ENCODE peak calls at places on chromosomes 6 and 20, in eight cellular contexts. L, D, V, K, S, Q, J and F are unnamed samples.

GRCh38 chr6:75991941-75992340 is 80.5 kb downstream of the IMPG1 start:
- DNase-seq in L (no peak), J (no peak), D (no peak), V (no peak), K (no peak), S (no peak), Q (no peak), F (no peak)

GRCh38 chr6:39466664-39467063 is 144.2 kb upstream of the KCNK16 start:
- DNase-seq in D (no peak), K (peak), Q (no peak), V (no peak), L (no peak), S (no peak), J (no peak), F (no peak)

GRCh38 chr6:6597682-6598081 is 9.2 kb downstream of the LY86 start:
- DNase-seq in V (no peak), S (no peak), J (no peak), D (no peak), L (no peak), Q (no peak), K (no peak), F (no peak)

GRCh38 chr6:16438677-16439615 is 200.6 kb downstream of the GMPR start:
- DNase-seq in V (no peak), S (no peak), Q (no peak), J (no peak), K (peak), D (no peak), L (no peak), F (peak)

GRCh38 chr6:49155321-49155720 is 307.7 kb downstream of the MMUT start:
- DNase-seq in J (no peak), K (no peak), Q (no peak), S (no peak), V (no peak), L (no peak), D (no peak), F (no peak)

GRCh38 chr20:63908008-63908682 is 13.2 kb downstream of the DNAJC5 start:
- DNase-seq in L (no peak), V (no peak), K (no peak), S (no peak), J (no peak), D (no peak), Q (no peak), F (no peak)

GRCh38 chr6:157714153-157714490 is 108.9 kb upstream of the SNX9 start:
- DNase-seq in J (no peak), S (no peak), K (peak), D (no peak), L (no peak), Q (no peak), V (no peak), F (no peak)

GRCh38 chr6:28615955-28616747 is 90.5 kb downstream of the GPX5 start:
- DNase-seq in Q (no peak), K (no peak), V (no peak), D (no peak), J (no peak), S (no peak), L (no peak), F (no peak)

GRCh38 chr20:45014671-45015415 is 48.5 kb downstream of the STK4 start:
- DNase-seq in D (no peak), V (no peak), L (no peak), Q (no peak), S (no peak), K (no peak), J (no peak), F (no peak)

GRCh38 chr6:40376113-40376650 is 211.0 kb downstream of the LRFN2 start:
- DNase-seq in V (no peak), J (no peak), S (no peak), L (no peak), D (no peak), Q (no peak), K (no peak), F (no peak)

GRCh38 chr6:100775667-100776066 is 105.5 kb downstream of the ASCC3 start:
- DNase-seq in J (no peak), V (no peak), S (no peak), D (no peak), K (no peak), L (no peak), Q (no peak), F (no peak)

GRCh38 chr20:6919792-6920468 is 152.4 kb downstream of the BMP2 start:
- DNase-seq in K (no peak), L (no peak), J (no peak), Q (no peak), V (no peak), D (no peak), S (no peak), F (no peak)

GRCh38 chr6:365835-366234 is 25.7 kb upstream of the IRF4 start:
- DNase-seq in J (no peak), K (no peak), Q (no peak), D (no peak), V (no peak), S (no peak), L (no peak), F (no peak)

GRCh38 chr20:50558483-50558925 is 48.3 kb downstream of the PTPN1 start:
- DNase-seq in K (peak), D (no peak), J (no peak), Q (no peak), V (no peak), S (no peak), L (no peak), F (no peak)

GRCh38 chr6:5541751-5542432 is 280.6 kb downstream of the FARS2 start:
- DNase-seq in D (no peak), J (no peak), K (peak), S (no peak), Q (no peak), V (no peak), L (no peak), F (no peak)

GRCh38 chr6:13992417-13993055 is 67.8 kb downstream of the RNF182 start:
- DNase-seq in K (peak), S (no peak), L (no peak), V (no peak), Q (no peak), J (no peak), D (no peak), F (no peak)

GRCh38 chr20:10492065-10492464 is 57.0 kb downstream of the SLX4IP start:
- DNase-seq in J (no peak), L (no peak), V (no peak), K (peak), S (no peak), D (no peak), Q (no peak), F (no peak)

GRCh38 chr6:157673596-157673995 is 149.4 kb upstream of the SNX9 start:
- DNase-seq in K (no peak), L (no peak), D (no peak), S (peak), J (no peak), V (no peak), Q (no peak), F (no peak)

GRCh38 chr6:130927305-130927704 is 100.1 kb downstream of the SMLR1 start:
- DNase-seq in Q (no peak), V (no peak), L (no peak), D (no peak), S (no peak), K (peak), J (no peak), F (no peak)

GRCh38 chr20:40251284-40251932 is 437.6 kb downstream of the MAFB start:
- DNase-seq in Q (no peak), V (no peak), S (no peak), L (no peak), J (no peak), D (no peak), K (peak), F (no peak)

GRCh38 chr20:48463916-48464315 is 363.9 kb downstream of the PREX1 start:
- DNase-seq in J (no peak), D (no peak), L (no peak), Q (no peak), V (no peak), K (no peak), S (peak), F (no peak)

GRCh38 chr20:5663396-5663795 is 86.8 kb upstream of the SHLD1 start:
- DNase-seq in D (no peak), L (no peak), S (no peak), J (no peak), V (no peak), K (no peak), Q (no peak), F (no peak)